ENCODE peak calls at places on chromosomes 11 and 22, in six cellular contexts. D, B, A, H, Y and W are unnamed samples.
A peak's percentile ranks its signal among the peaks of the same experiment; 100 is the strongest.

GRCh38 chr22:37173709-37174108 is 14.3 kb downstream of the C1QTNF6 start:
- ATAC-seq in D (no peak), B (no peak), A (no peak), H (no peak), Y (no peak), W (peak; percentile 54)

GRCh38 chr22:16721969-16722368 is 103.2 kb downstream of the XKR3 start:
- ATAC-seq in D (no peak), B (no peak), A (no peak), H (no peak), Y (no peak), W (no peak)

GRCh38 chr22:37059876-37060449 is 8.4 kb downstream of the KCTD17 start:
- ATAC-seq in D (no peak), B (no peak), A (no peak), H (no peak), Y (peak; percentile 40), W (no peak)

GRCh38 chr11:9922806-9923205 is 258.9 kb downstream of the SWAP70 start:
- ATAC-seq in D (no peak), B (no peak), A (peak; percentile 26), H (no peak), Y (no peak), W (no peak)

GRCh38 chr11:88341852-88342251 is 4.3 kb upstream of the CTSC start:
- ATAC-seq in D (no peak), B (peak; percentile 63), A (no peak), H (no peak), Y (no peak), W (no peak)

GRCh38 chr11:47243454-47243853 is 5.2 kb downstream of the ACP2 start:
- ATAC-seq in D (peak; percentile 55), B (no peak), A (peak; percentile 43), H (peak; percentile 82), Y (no peak), W (no peak)

GRCh38 chr11:131370090-131370751 is at the start of gene NTM:
- ATAC-seq in D (no peak), B (no peak), A (no peak), H (peak; percentile 82), Y (no peak), W (peak; percentile 78)

GRCh38 chr22:49966716-49967332 is 6.3 kb downstream of the PIM3 start:
- ATAC-seq in D (peak; percentile 36), B (no peak), A (no peak), H (no peak), Y (no peak), W (no peak)

GRCh38 chr22:45235851-45236342 is 4.8 kb downstream of the KIAA0930 start:
- ATAC-seq in D (no peak), B (no peak), A (no peak), H (no peak), Y (peak; percentile 44), W (no peak)

DNA sequence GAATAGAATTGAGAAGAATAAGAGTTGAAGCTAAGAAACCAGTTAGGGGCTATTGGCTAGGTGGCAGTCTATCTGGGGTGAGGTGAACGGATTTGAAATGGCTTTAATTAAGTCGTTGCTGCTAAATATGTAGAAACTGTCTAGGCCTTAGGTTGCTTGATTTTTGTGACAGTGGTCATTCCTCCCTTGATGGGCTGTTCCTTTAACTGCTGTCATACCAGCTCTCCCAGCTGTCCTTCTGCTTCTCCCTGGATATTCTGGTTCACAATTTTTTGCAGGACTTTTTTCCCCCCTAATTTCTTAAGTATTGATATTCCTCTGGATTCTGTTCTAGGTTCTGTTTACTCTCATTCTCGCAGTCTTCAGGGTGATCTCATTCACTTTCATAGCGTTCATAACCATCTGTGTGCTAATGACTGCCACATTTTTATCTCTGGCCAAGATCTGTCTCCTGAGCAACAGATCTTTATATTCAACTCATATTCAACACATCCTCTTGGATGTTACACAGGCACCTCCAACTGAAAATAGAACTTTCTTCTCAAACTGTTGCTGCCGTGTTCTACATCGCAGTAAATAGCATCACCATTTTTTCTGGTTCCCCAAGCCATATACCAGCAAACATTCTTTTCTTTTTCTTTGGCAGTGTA is 134.1 kb downstream of the UVRAG start:
- ATAC-seq in D (no peak), B (no peak), A (no peak), H (no peak), Y (no peak), W (no peak)
- TF ChIP-seq EP300 in D (no peak), B (no peak), A (no peak), H (no peak), Y (no peak), W (no peak)

GRCh38 chr11:6817668-6818067 is 18.2 kb upstream of the OR6A2 start:
- ATAC-seq in D (no peak), B (no peak), A (no peak), H (no peak), Y (no peak), W (no peak)

GRCh38 chr11:6813651-6814050 is 14.2 kb upstream of the OR6A2 start:
- ATAC-seq in D (no peak), B (no peak), A (no peak), H (no peak), Y (no peak), W (no peak)

DNA sequence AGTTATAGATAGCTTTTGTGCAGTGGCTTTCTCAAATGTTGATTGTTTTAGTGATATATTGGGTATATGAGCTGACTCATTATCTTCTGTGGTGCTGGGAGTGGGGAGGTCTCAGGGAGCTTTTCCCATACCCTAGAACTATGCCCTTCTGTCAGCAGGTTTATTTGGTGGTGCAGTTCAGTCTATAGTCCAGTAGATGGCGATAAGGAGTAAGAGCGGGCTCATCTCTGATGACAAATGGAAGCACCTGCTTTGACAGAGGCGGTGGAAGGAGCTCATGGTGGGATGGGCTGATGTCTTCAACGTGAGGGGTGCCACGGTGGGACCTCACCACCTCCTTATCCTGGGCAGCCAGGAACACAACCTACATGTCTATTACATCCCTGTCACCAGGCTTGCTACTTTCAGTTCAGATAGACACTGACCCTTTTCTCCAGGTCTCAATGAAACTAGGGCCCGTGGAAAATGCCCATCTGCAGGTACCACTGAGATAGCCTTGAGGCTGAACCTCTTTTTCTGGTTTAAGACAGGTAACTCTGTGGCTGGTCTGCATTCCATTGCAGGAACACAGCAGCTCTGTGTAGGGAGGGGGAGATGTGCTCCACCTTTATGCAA is 13.0 kb upstream of the OR6A2 start:
- ATAC-seq in D (peak; percentile 87), B (peak; percentile 94), A (peak; percentile 84), H (peak; percentile 75), Y (peak; percentile 97), W (no peak)
- TF ChIP-seq POLR2A in D (no peak), B (no peak), A (no peak), H (no peak), Y (no peak), W (no peak)

DNA sequence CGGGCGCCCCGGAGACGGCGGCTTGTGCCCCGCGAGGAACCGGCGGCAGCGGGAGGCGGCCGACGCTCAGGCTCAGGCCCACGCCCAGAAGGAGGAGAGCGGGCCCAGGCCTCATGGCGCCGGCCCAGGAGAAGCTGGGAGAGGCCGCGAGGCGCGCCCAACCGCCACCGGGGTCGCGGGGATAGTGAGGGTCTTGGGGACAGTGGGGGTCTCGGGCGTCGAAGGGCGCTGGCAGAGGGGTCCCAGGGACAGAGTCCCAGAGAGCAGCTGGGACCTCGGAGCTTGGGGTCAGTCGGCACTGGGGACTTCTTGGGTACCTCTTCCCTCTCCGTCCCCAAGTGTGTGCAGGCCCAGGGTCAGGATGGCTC is at the start of gene PKDREJ:
- ATAC-seq in D (no peak), B (no peak), A (no peak), H (no peak), Y (no peak), W (no peak)
- TF ChIP-seq CTCF in D (no peak), B (no peak), A (no peak), H (no peak), Y (no peak), W (no peak)

GRCh38 chr11:21567628-21568290 is 625.1 kb upstream of the ANO5 start:
- ATAC-seq in D (no peak), B (no peak), A (peak; percentile 65), H (no peak), Y (no peak), W (no peak)
- TF ChIP-seq EP300 in D (no peak), B (no peak), A (no peak), H (no peak), Y (no peak), W (no peak)

GRCh38 chr11:34214961-34215805 is 109.8 kb downstream of the NAT10 start:
- ATAC-seq in D (no peak), B (no peak), A (peak; percentile 80), H (peak; percentile 32), Y (peak; percentile 92), W (no peak)
- TF ChIP-seq POLR2A in D (no peak), B (no peak), A (no peak), H (no peak), Y (no peak), W (no peak)

DNA sequence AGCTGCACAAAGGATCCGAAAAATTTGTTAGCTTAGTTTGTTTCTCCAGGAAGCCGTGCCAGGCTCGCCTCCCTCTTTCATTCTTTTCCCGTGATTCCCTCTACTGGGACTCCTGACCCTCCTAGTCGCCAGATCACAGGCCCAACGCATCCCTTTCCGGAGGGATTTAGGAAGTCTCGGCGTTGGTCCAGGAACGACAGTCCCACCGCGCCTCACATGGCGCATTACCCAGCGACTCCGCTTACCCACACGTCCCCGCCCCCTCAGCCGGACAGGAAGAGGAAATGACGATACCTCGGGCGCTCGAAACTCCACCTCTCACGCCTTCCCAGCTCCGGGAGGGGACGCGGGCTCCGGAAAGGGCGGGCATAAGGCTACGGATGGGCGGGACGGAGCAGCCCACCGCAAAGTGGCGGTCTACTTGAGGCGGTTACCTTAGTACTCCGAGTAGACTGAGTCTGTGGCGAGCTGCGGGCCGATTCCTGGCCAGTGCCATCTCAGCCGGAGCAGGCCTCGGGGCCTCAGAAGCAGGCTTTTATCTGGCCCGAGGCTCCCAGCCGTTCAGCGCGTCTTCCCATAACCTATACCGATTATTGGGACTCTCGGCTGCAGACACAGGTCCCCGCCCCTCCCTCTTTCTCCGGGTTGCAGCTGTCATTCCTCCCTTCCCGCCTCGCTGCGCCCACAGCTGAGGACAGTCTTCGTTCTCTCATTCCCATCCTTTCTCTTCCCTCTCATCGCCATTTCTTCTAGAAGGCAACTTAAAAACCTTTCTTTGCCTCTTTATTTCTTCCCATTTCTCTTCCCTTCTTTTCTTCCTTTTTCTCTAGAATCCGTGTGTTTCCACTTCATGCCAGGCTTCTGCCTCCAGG is at the start of gene CCDC15:
- ATAC-seq in D (peak; percentile 100), B (peak; percentile 100), A (peak; percentile 100), H (peak; percentile 99), Y (peak; percentile 99), W (peak; percentile 100)
- TF ChIP-seq CTCF in D (peak; percentile 49), B (no peak), A (no peak), H (no peak), Y (no peak), W (no peak)